ENCODE peak calls at places on chromosome 7, in eight cellular contexts. H is naive B cell; B is activated CD4-positive, CD25-positive, alpha-beta regulatory T cell treated with anti-CD3 and anti-CD28 coated beads, Interleukin-2, amount 50 U/mL, for 72 hours; O is C1 segment of cervical spinal cord; C is DND-41; A is stimulated activated CD4-positive, alpha-beta T cell treated with anti-CD3 and anti-CD28 coated beads, TNF-alpha, amount 100 ng/mL, for 4 hours; L is T follicular helper cell; S is amygdala. W is an unnamed sample.

GRCh38 chr7:71976670-71977069 is 435.5 kb downstream of the CALN1 start:
- DNase-seq in A (no peak), B (no peak), H (no peak), S (no peak), L (no peak), O (no peak), C (no peak), W (no peak)

GRCh38 chr7:106521115-106521514 is 139.8 kb downstream of the CCDC71L start:
- DNase-seq in B (no peak), O (no peak), L (no peak), C (no peak), H (no peak), S (no peak), A (no peak), W (no peak)

GRCh38 chr7:106693659-106694353 is 32.8 kb upstream of the CCDC71L start:
- DNase-seq in L (no peak), H (no peak), A (no peak), O (no peak), S (no peak), C (no peak), B (no peak), W (no peak)

GRCh38 chr7:105036217-105037168 is 22.5 kb downstream of the KMT2E start:
- DNase-seq in O (no peak), A (no peak), S (no peak), B (no peak), L (no peak), C (no peak), H (no peak), W (no peak)

GRCh38 chr7:91345449-91345848 is 81.2 kb downstream of the FZD1 start:
- DNase-seq in L (no peak), S (no peak), B (no peak), C (no peak), O (no peak), A (no peak), H (no peak), W (no peak)

GRCh38 chr7:6438427-6438826 is 9.3 kb downstream of the DAGLB start:
- DNase-seq in O (no peak), H (no peak), L (no peak), C (peak; percentile 15), A (no peak), B (no peak), S (no peak), W (no peak)

GRCh38 chr7:159143780-159144755 is 599 bp downstream of the VIPR2 start:
- DNase-seq in B (no peak), C (peak; percentile 53), O (no peak), A (no peak), L (no peak), H (no peak), S (no peak), W (no peak)

GRCh38 chr7:45256775-45257174 is 99.2 kb downstream of the RAMP3 start:
- DNase-seq in L (no peak), B (no peak), O (no peak), A (no peak), H (no peak), C (no peak), S (no peak), W (no peak)

GRCh38 chr7:33773053-33773452 is 132.3 kb upstream of the BMPER start:
- DNase-seq in H (no peak), O (no peak), A (no peak), S (no peak), L (no peak), C (no peak), B (no peak), W (no peak)

GRCh38 chr7:126574276-126574675 is 678.5 kb downstream of the GRM8 start:
- DNase-seq in C (no peak), L (no peak), A (no peak), S (no peak), H (no peak), B (no peak), O (no peak), W (no peak)

GRCh38 chr7:155811560-155811894 is 736 bp downstream of the SHH start:
- DNase-seq in H (no peak), B (no peak), S (no peak), L (no peak), O (no peak), A (no peak), C (no peak), W (peak; percentile 68)

GRCh38 chr7:88789480-88790064 is 6.0 kb downstream of the TEX47 start:
- DNase-seq in C (no peak), S (no peak), L (no peak), H (no peak), O (no peak), B (no peak), A (no peak), W (no peak)

GRCh38 chr7:128406147-128406985 is 3.4 kb downstream of the IMPDH1 start:
- DNase-seq in S (no peak), L (no peak), C (no peak), O (no peak), B (no peak), A (no peak), H (no peak), W (no peak)

GRCh38 chr7:7650682-7651206 is 10.2 kb downstream of the UMAD1 start:
- DNase-seq in B (no peak), S (no peak), O (no peak), A (no peak), C (no peak), L (no peak), H (no peak), W (no peak)

GRCh38 chr7:35839860-35840854 is 39.3 kb downstream of the SEPTIN7 start:
- DNase-seq in O (no peak), C (no peak), B (no peak), L (no peak), S (no peak), H (no peak), A (no peak), W (no peak)

GRCh38 chr7:1386623-1387220 is 72.5 kb downstream of the MICALL2 start:
- DNase-seq in H (no peak), A (no peak), S (no peak), C (no peak), B (no peak), L (no peak), O (no peak), W (no peak)

GRCh38 chr7:26375604-26376207 is 84.0 kb downstream of the SNX10 start:
- DNase-seq in O (no peak), H (no peak), A (no peak), L (no peak), S (no peak), B (no peak), C (no peak), W (no peak)

GRCh38 chr7:1839701-1840100 is 169.6 kb downstream of the ELFN1 start:
- DNase-seq in O (no peak), B (no peak), C (no peak), S (no peak), A (no peak), H (no peak), L (no peak), W (no peak)

GRCh38 chr7:87507446-87507845 is 32.0 kb upstream of the ABCB4 start:
- DNase-seq in L (no peak), H (no peak), B (no peak), O (no peak), A (no peak), C (no peak), S (no peak), W (no peak)

GRCh38 chr7:47581821-47582747 is at the start of gene TNS3:
- DNase-seq in L (no peak), S (no peak), B (no peak), C (no peak), A (no peak), H (peak; percentile 59), O (no peak), W (peak; percentile 86)

GRCh38 chr7:52423251-52423650 is 612.2 kb upstream of the POM121L12 start:
- DNase-seq in B (no peak), A (no peak), L (no peak), H (no peak), O (no peak), C (no peak), S (no peak), W (no peak)

GRCh38 chr7:116380030-116380429 is 119.5 kb upstream of the CAV2 start:
- DNase-seq in S (no peak), O (no peak), H (no peak), C (no peak), L (no peak), B (no peak), A (no peak), W (no peak)

GRCh38 chr7:32942783-32943653 is 14.2 kb upstream of the FKBP9 start:
- DNase-seq in B (peak; percentile 72), S (peak; percentile 53), C (no peak), L (peak; percentile 31), H (peak; percentile 67), O (peak; percentile 67), A (peak; percentile 48), W (peak; percentile 93)